ENCODE peak calls at places on chromosomes 4 and X, in five cellular contexts. G is IMR-90, I is psoas muscle, O is astrocyte, X is Panc1. T is an unnamed sample.

GRCh38 chr4:128601992-128602695 is 207.4 kb upstream of the JADE1 start:
- DNase-seq in O (peak; percentile 53), G (peak; percentile 31), X (no peak), I (no peak), T (no peak)

GRCh38 chrX:38112566-38112965 is 106.2 kb downstream of the SYTL5 start:
- DNase-seq in X (no peak), G (no peak), I (no peak), O (no peak), T (no peak)

GRCh38 chrX:30713061-30713525 is 59.9 kb downstream of the GK start:
- DNase-seq in I (no peak), O (peak; percentile 34), G (peak; percentile 65), X (peak; percentile 12), T (peak; percentile 59)

GRCh38 chrX:109709129-109709631 is 23.9 kb downstream of the ACSL4 start:
- DNase-seq in G (peak; percentile 65), O (peak; percentile 63), I (no peak), X (no peak), T (no peak)

GRCh38 chrX:120672389-120672788 is 42.5 kb upstream of the C1GALT1C1 start:
- DNase-seq in O (peak; percentile 83), I (peak; percentile 69), G (peak; percentile 64), X (peak; percentile 10), T (peak; percentile 80)

GRCh38 chr4:184148871-184149637 is 68.6 kb downstream of the ENPP6 start:
- DNase-seq in X (no peak), G (no peak), I (no peak), O (no peak), T (no peak)

GRCh38 chrX:53045002-53045401 is 3.6 kb upstream of the GPR173 start:
- DNase-seq in I (no peak), O (no peak), G (no peak), X (no peak), T (no peak)

GRCh38 chr4:109559625-109559982 is 442 bp upstream of the MCUB start:
- DNase-seq in I (peak; percentile 54), X (no peak), G (no peak), O (peak; percentile 36), T (peak; percentile 68)

GRCh38 chr4:172124656-172125308 is 311.6 kb downstream of the GALNTL6 start:
- DNase-seq in O (no peak), G (no peak), X (no peak), I (no peak), T (no peak)

GRCh38 chr4:142984871-142985585 is 138.9 kb upstream of the INPP4B start:
- DNase-seq in X (no peak), G (peak; percentile 17), I (no peak), O (no peak), T (no peak)

GRCh38 chrX:131827935-131828334 is 195.2 kb upstream of the STK26 start:
- DNase-seq in X (no peak), G (no peak), I (no peak), O (no peak), T (no peak)

GRCh38 chrX:141220342-141221008 is 21.8 kb downstream of the SPANXC start:
- DNase-seq in G (peak; percentile 74), I (no peak), O (peak; percentile 79), X (peak; percentile 35), T (no peak)

GRCh38 chr4:24248674-24249644 is 335.4 kb downstream of the DHX15 start:
- DNase-seq in O (no peak), X (no peak), G (no peak), I (peak; percentile 58), T (no peak)

GRCh38 chr4:97142893-97143292 is 1000.4 kb downstream of the STPG2 start:
- DNase-seq in I (no peak), G (no peak), O (no peak), X (no peak), T (no peak)

GRCh38 chrX:129642641-129643040 is 12.1 kb downstream of the APLN start:
- DNase-seq in G (no peak), I (no peak), O (no peak), X (no peak), T (no peak)

GRCh38 chr4:139795915-139796314 is 130.3 kb downstream of the MGST2 start:
- DNase-seq in X (no peak), I (no peak), G (peak; percentile 48), O (no peak), T (no peak)

GRCh38 chr4:139795476-139795875 is 129.9 kb downstream of the MGST2 start:
- DNase-seq in I (no peak), G (no peak), O (no peak), X (no peak), T (no peak)

GRCh38 chr4:139797287-139797686 is 131.7 kb downstream of the MGST2 start:
- DNase-seq in G (no peak), X (no peak), O (no peak), I (no peak), T (no peak)

GRCh38 chr4:139800082-139800481 is 134.5 kb downstream of the MGST2 start:
- DNase-seq in X (no peak), O (no peak), I (no peak), G (no peak), T (no peak)

GRCh38 chr4:139798456-139798855 is 132.8 kb downstream of the MGST2 start:
- DNase-seq in O (peak; percentile 34), G (peak; percentile 10), I (no peak), X (no peak), T (no peak)
- H3K4me1 ChIP-seq in O (no peaks in the 10 kb centered on the region), G (peaks cover 3% of the 10 kb centered on the region), I (no peaks in the 10 kb centered on the region), X (no peaks in the 10 kb centered on the region), T (no peaks in the 10 kb centered on the region)

DNA sequence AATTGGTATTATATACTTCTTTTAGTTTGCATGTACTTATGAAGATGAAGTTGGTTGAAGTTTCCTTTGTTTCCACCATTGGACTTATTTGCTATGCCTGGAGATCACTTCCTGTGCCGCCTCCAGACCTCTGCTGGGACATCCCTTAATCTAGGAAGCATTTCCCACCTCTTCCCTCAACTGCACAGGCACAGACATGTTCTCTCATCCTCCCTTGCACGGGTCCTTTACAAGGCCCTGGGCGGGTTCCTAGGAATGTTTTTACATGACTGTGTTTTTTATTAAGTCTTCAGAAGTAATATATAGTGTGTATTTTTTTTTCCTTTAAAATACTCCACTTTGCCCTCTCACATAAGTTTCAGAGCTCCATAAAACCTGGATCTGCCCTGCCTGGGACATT is 51.0 kb downstream of the TMEM131L start:
- DNase-seq in I (no peak), O (no peak), X (no peak), G (no peak), T (no peak)
- H3K4me1 ChIP-seq in I (peaks cover 76% of the 10 kb centered on the region), O (peaks cover 26% of the 10 kb centered on the region), X (peaks cover 15% of the 10 kb centered on the region), G (peaks cover 7% of the 10 kb centered on the region), T (peaks cover 54% of the 10 kb centered on the region)

DNA sequence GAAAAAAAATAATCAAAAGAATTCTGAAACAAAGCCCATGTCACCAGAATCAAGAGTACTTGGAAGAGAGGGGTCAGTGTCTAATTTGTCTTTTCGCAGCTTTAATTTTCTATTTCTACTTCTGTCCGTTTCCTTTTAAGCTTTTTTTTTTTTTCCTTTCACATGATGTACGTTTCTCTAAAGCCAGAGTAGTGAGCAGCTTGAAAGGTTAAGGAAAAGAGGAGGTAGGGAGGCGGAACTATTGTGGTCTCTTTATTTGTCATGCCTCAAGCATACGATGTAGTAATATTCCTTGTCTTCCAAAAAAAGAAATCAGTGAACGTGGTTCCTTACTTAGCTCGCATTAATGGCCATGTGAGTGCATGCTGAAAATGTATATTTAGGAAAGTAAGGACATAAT is 311.5 kb downstream of the TENM3 start:
- DNase-seq in I (no peak), O (peak; percentile 79), X (no peak), G (no peak), T (no peak)
- H3K4me1 ChIP-seq in I (peaks cover 22% of the 10 kb centered on the region), O (peaks cover 20% of the 10 kb centered on the region), X (no peaks in the 10 kb centered on the region), G (peaks cover 8% of the 10 kb centered on the region), T (peaks cover 4% of the 10 kb centered on the region)

DNA sequence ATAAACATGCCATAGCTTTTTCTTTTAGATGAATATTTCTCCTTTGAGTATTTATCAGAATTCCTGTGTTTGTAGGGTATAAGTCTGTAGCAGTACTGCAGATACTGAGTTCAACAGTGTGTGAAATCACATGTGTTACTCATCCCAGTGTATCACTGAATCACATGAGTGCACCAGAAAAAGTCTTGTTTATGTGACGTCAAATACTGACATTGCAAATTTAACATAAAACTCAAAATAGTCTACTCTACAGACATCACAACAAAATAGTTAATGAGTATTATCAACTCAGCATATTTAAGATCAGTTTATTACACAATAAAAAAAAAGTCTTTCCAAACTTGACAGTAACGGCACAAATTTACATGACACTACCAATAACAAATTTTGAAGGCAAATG is 221.3 kb downstream of the DCTD start:
- DNase-seq in G (peak; percentile 87), X (no peak), O (peak; percentile 23), I (no peak), T (no peak)
- H3K4me1 ChIP-seq in G (no peaks in the 10 kb centered on the region), X (no peaks in the 10 kb centered on the region), O (no peaks in the 10 kb centered on the region), I (no peaks in the 10 kb centered on the region), T (no peaks in the 10 kb centered on the region)

DNA sequence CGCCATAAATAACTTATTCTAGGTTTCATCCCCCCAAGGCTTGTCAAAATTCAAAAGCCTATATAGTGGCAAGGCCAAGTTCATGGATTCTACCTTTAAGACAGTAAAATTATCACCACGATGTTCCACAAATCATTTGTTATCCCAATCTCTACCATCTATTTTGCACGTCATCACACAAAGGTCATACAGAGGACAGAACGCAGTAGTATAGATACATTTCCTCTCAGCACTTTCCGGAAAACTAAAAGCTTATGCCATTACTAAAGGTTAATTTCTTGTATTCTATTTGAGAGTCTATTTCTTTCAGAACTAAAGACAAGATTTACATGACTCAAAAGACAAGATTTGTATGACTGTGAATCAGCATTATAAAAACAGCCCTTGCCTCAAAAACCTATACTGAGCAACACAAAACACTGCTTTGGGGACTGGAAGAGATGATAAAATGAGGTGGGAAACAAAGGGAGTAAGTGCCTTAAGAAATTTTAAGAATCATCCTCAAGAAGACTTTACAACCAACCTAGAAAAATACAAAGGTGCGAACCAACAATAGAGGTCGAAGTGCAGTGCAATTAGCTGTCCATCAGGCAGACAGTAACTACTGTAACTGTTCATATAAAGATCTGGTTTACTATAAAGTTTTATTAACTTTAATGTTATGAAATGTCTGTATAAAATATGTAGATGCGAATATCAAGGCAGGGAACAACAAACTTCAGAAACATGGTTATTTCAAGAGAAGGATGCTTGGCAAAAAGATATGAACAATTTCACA is 7.6 kb downstream of the UBE2D3 start:
- DNase-seq in O (peak; percentile 16), G (peak; percentile 30), I (no peak), X (no peak), T (no peak)
- H3K4me1 ChIP-seq in O (peaks cover 58% of the 10 kb centered on the region), G (peaks cover 2% of the 10 kb centered on the region), I (peaks cover 90% of the 10 kb centered on the region), X (peaks cover 65% of the 10 kb centered on the region), T (peaks cover 94% of the 10 kb centered on the region)

GRCh38 chrX:149699761-149700160 is 12.1 kb upstream of the MAGEA11 start:
- DNase-seq in I (no peak), O (no peak), X (no peak), G (no peak), T (no peak)
- H3K4me1 ChIP-seq in I (no peaks in the 10 kb centered on the region), O (no peaks in the 10 kb centered on the region), X (no peaks in the 10 kb centered on the region), G (no peaks in the 10 kb centered on the region), T (no peaks in the 10 kb centered on the region)